ENCODE peak calls at places on chromosomes 3 and 15, in seven cellular contexts. G is stimulated activated naive CD8-positive, alpha-beta T cell treated with anti-CD3 and anti-CD28 coated beads, Interleukin-15, amount 100 ng/mL, for 72 hours; N is activated CD8-positive, alpha-beta memory T cell treated with anti-CD3 and anti-CD28 coated beads, Interleukin-2, amount 50 U/mL, for 4 hours; P is NCI-H1048; K is amniotic stem cell; H is stimulated activated CD4-positive, alpha-beta T cell treated with anti-CD3 and anti-CD28 coated beads, Interleukin-2, amount 100 ng/mL, for 48 hours; V is epithelial cell of prostate. W is an unnamed sample.

GRCh38 chr3:7978104-7978457 is 523.5 kb upstream of the LMCD1 start:
- DNase-seq in G (no peak), N (no peak), P (no peak), K (no peak), H (no peak), V (no peak), W (no peak)

GRCh38 chr15:40957581-40958051 is 4.3 kb downstream of the CHAC1 start:
- DNase-seq in G (no peak), N (no peak), P (no peak), K (no peak), H (no peak), V (no peak), W (no peak)

GRCh38 chr3:195095035-195095703 is 175.8 kb downstream of the XXYLT1 start:
- DNase-seq in G (no peak), N (no peak), P (no peak), K (no peak), H (no peak), V (no peak), W (no peak)

GRCh38 chr3:50287262-50287661 is 5.0 kb downstream of the IFRD2 start:
- DNase-seq in G (no peak), N (no peak), P (no peak), K (no peak), H (no peak), V (no peak), W (no peak)

GRCh38 chr3:188049890-188050530 is 103.9 kb upstream of the LPP start:
- DNase-seq in G (peak), N (peak), P (no peak), K (no peak), H (no peak), V (no peak), W (no peak)

GRCh38 chr3:133832802-133833144 is 27.2 kb downstream of the SRPRB start:
- DNase-seq in G (no peak), N (no peak), P (no peak), K (no peak), H (no peak), V (no peak), W (no peak)

GRCh38 chr3:188052229-188052965 is 101.6 kb upstream of the LPP start:
- DNase-seq in G (no peak), N (no peak), P (no peak), K (no peak), H (no peak), V (no peak), W (no peak)

GRCh38 chr15:29774900-29775299 is 47.4 kb downstream of the TJP1 start:
- DNase-seq in G (no peak), N (no peak), P (no peak), K (no peak), H (no peak), V (peak), W (no peak)

GRCh38 chr3:172009736-172010254 is 29.6 kb upstream of the FNDC3B start:
- DNase-seq in G (no peak), N (no peak), P (no peak), K (no peak), H (no peak), V (no peak), W (no peak)

GRCh38 chr3:195882002-195882441 is 26.3 kb downstream of the TNK2 start:
- DNase-seq in G (no peak), N (no peak), P (no peak), K (no peak), H (no peak), V (no peak), W (no peak)

GRCh38 chr3:129013491-129013891 is 12.4 kb downstream of the EFCC1 start:
- DNase-seq in G (no peak), N (no peak), P (no peak), K (no peak), H (no peak), V (no peak), W (no peak)

GRCh38 chr15:101692799-101693198 is 31.5 kb downstream of the TARS3 start:
- DNase-seq in G (no peak), N (no peak), P (no peak), K (no peak), H (no peak), V (peak), W (no peak)

GRCh38 chr3:132622148-132622547 is 25.1 kb downstream of the ACKR4 start:
- DNase-seq in G (no peak), N (no peak), P (no peak), K (no peak), H (no peak), V (no peak), W (no peak)

GRCh38 chr3:167729591-167729990 is 5.1 kb downstream of the PDCD10 start:
- DNase-seq in G (no peak), N (no peak), P (no peak), K (no peak), H (no peak), V (no peak), W (no peak)

GRCh38 chr3:190378240-190378891 is 9.6 kb upstream of the CLDN16 start:
- DNase-seq in G (no peak), N (no peak), P (no peak), K (no peak), H (no peak), V (peak), W (no peak)

GRCh38 chr15:79265987-79266579 is 16.4 kb upstream of the ANKRD34C start:
- DNase-seq in G (no peak), N (no peak), P (no peak), K (no peak), H (no peak), V (no peak), W (no peak)

GRCh38 chr3:1953519-1953918 is 145.1 kb upstream of the CNTN4 start:
- DNase-seq in G (no peak), N (no peak), P (no peak), K (no peak), H (no peak), V (no peak), W (no peak)

GRCh38 chr3:67724434-67724833 is 70.0 kb upstream of the SUCLG2 start:
- DNase-seq in G (no peak), N (no peak), P (no peak), K (no peak), H (no peak), V (no peak), W (no peak)

GRCh38 chr3:185430375-185430774 is 67.4 kb downstream of the MAP3K13 start:
- DNase-seq in G (no peak), N (no peak), P (no peak), K (no peak), H (no peak), V (no peak), W (no peak)

GRCh38 chr15:63755162-63755561 is 78.6 kb downstream of the HERC1 start:
- DNase-seq in G (no peak), N (no peak), P (no peak), K (no peak), H (no peak), V (no peak), W (no peak)

GRCh38 chr3:76096036-76096435 is 310.7 kb upstream of the ZNF717 start:
- DNase-seq in G (no peak), N (no peak), P (no peak), K (no peak), H (no peak), V (no peak), W (no peak)

GRCh38 chr15:98322551-98322950 is 325.8 kb upstream of the IGF1R start:
- DNase-seq in G (no peak), N (no peak), P (no peak), K (no peak), H (no peak), V (no peak), W (no peak)

GRCh38 chr3:129195731-129196256 is 12.1 kb upstream of the CNBP start:
- DNase-seq in G (no peak), N (no peak), P (no peak), K (peak), H (no peak), V (no peak), W (peak)

GRCh38 chr15:66630801-66631351 is 65.1 kb upstream of the LCTL start:
- DNase-seq in G (no peak), N (no peak), P (no peak), K (no peak), H (no peak), V (no peak), W (no peak)

GRCh38 chr15:82575335-82575734 is 35.1 kb upstream of the RPS17 start:
- DNase-seq in G (no peak), N (no peak), P (no peak), K (no peak), H (no peak), V (no peak), W (no peak)

GRCh38 chr15:88177451-88177850 is 79.1 kb downstream of the NTRK3 start:
- DNase-seq in G (no peak), N (no peak), P (no peak), K (no peak), H (no peak), V (no peak), W (no peak)

W was measured in T-helper 2 cell treated with Interferon-gamma antibody and Interleukin-4, amounts not matched to agents 5 μg/mL and 100 μg/mL, for 36 hours.